ENCODE peak calls at places on chromosome 19, in eight cellular contexts. One of them, this sample, is unnamed.

GRCh38 chr19:16001481-16002312 is 52.9 kb downstream of the OR10H4 start:
- DNase-seq in stromal cell of bone marrow: peak
- DNase-seq in heart right ventricle: no peak
- DNase-seq in EL: peak
- DNase-seq in left lobe of liver: no peak
- DNase-seq in globus pallidus: no peak
- DNase-seq in T1000: no peak
- DNase-seq in HT1080: peak
- DNase-seq in this sample: peak

GRCh38 chr19:16579381-16579780 is 7.2 kb upstream of the SLC35E1 start:
- DNase-seq in EL: no peak
- DNase-seq in globus pallidus: no peak
- DNase-seq in left lobe of liver: no peak
- DNase-seq in heart right ventricle: no peak
- DNase-seq in HT1080: no peak
- DNase-seq in T1000: no peak
- DNase-seq in stromal cell of bone marrow: no peak
- DNase-seq in this sample: no peak

GRCh38 chr19:53254451-53255341 is at the start of gene ZNF677:
- DNase-seq in globus pallidus: peak
- DNase-seq in left lobe of liver: peak
- DNase-seq in T1000: peak
- DNase-seq in EL: peak
- DNase-seq in stromal cell of bone marrow: peak
- DNase-seq in heart right ventricle: peak
- DNase-seq in HT1080: no peak
- DNase-seq in this sample: peak

GRCh38 chr19:38852231-38853044 is 2.7 kb upstream of the HNRNPL start:
- DNase-seq in EL: peak
- DNase-seq in stromal cell of bone marrow: no peak
- DNase-seq in HT1080: peak
- DNase-seq in heart right ventricle: no peak
- DNase-seq in T1000: peak
- DNase-seq in left lobe of liver: peak
- DNase-seq in globus pallidus: peak
- DNase-seq in this sample: no peak

GRCh38 chr19:11780431-11781020 is 13.7 kb downstream of the ZNF441 start:
- DNase-seq in stromal cell of bone marrow: no peak
- DNase-seq in HT1080: no peak
- DNase-seq in T1000: no peak
- DNase-seq in globus pallidus: no peak
- DNase-seq in left lobe of liver: no peak
- DNase-seq in heart right ventricle: no peak
- DNase-seq in EL: no peak
- DNase-seq in this sample: no peak

GRCh38 chr19:13082192-13083007 is 20.3 kb downstream of the LYL1 start:
- DNase-seq in stromal cell of bone marrow: peak
- DNase-seq in left lobe of liver: peak
- DNase-seq in globus pallidus: peak
- DNase-seq in T1000: no peak
- DNase-seq in HT1080: peak
- DNase-seq in EL: no peak
- DNase-seq in heart right ventricle: no peak
- DNase-seq in this sample: peak

GRCh38 chr19:33214621-33215020 is 11.0 kb downstream of the SLC7A10 start:
- DNase-seq in T1000: no peak
- DNase-seq in left lobe of liver: no peak
- DNase-seq in globus pallidus: no peak
- DNase-seq in heart right ventricle: no peak
- DNase-seq in HT1080: peak
- DNase-seq in stromal cell of bone marrow: no peak
- DNase-seq in EL: peak
- DNase-seq in this sample: no peak

GRCh38 chr19:34500656-34501120 is 19.1 kb downstream of the WTIP start:
- DNase-seq in globus pallidus: no peak
- DNase-seq in T1000: no peak
- DNase-seq in HT1080: no peak
- DNase-seq in heart right ventricle: no peak
- DNase-seq in stromal cell of bone marrow: no peak
- DNase-seq in left lobe of liver: no peak
- DNase-seq in EL: no peak
- DNase-seq in this sample: no peak

GRCh38 chr19:32976223-32976805 is 4.3 kb downstream of the FAAP24 start:
- DNase-seq in T1000: peak
- DNase-seq in left lobe of liver: peak
- DNase-seq in HT1080: peak
- DNase-seq in EL: peak
- DNase-seq in globus pallidus: peak
- DNase-seq in stromal cell of bone marrow: peak
- DNase-seq in heart right ventricle: peak
- DNase-seq in this sample: peak

GRCh38 chr19:48194041-48194871 is 23.8 kb downstream of the ZSWIM9 start:
- DNase-seq in left lobe of liver: no peak
- DNase-seq in HT1080: no peak
- DNase-seq in T1000: no peak
- DNase-seq in globus pallidus: no peak
- DNase-seq in heart right ventricle: no peak
- DNase-seq in EL: no peak
- DNase-seq in stromal cell of bone marrow: no peak
- DNase-seq in this sample: no peak

GRCh38 chr19:6501740-6502648 is at the start of gene TUBB4A:
- DNase-seq in left lobe of liver: no peak
- DNase-seq in stromal cell of bone marrow: no peak
- DNase-seq in globus pallidus: peak
- DNase-seq in EL: no peak
- DNase-seq in T1000: no peak
- DNase-seq in HT1080: no peak
- DNase-seq in heart right ventricle: peak
- DNase-seq in this sample: no peak

GRCh38 chr19:1069009-1069779 is 2.2 kb downstream of the ARHGAP45 start:
- DNase-seq in left lobe of liver: no peak
- DNase-seq in heart right ventricle: peak
- DNase-seq in globus pallidus: peak
- DNase-seq in EL: no peak
- DNase-seq in HT1080: peak
- DNase-seq in T1000: no peak
- DNase-seq in stromal cell of bone marrow: no peak
- DNase-seq in this sample: no peak

GRCh38 chr19:18091217-18091608 is 4.5 kb upstream of the IL12RB1 start:
- DNase-seq in T1000: no peak
- DNase-seq in stromal cell of bone marrow: no peak
- DNase-seq in left lobe of liver: no peak
- DNase-seq in globus pallidus: no peak
- DNase-seq in HT1080: no peak
- DNase-seq in EL: no peak
- DNase-seq in heart right ventricle: peak
- DNase-seq in this sample: no peak

GRCh38 chr19:19134687-19135158 is 3.6 kb downstream of the TMEM161A start:
- DNase-seq in stromal cell of bone marrow: no peak
- DNase-seq in globus pallidus: no peak
- DNase-seq in EL: no peak
- DNase-seq in T1000: no peak
- DNase-seq in left lobe of liver: no peak
- DNase-seq in HT1080: no peak
- DNase-seq in heart right ventricle: no peak
- DNase-seq in this sample: no peak

GRCh38 chr19:10823690-10824089 is 12.3 kb downstream of the TMED1 start:
- DNase-seq in globus pallidus: no peak
- DNase-seq in heart right ventricle: no peak
- DNase-seq in stromal cell of bone marrow: no peak
- DNase-seq in T1000: no peak
- DNase-seq in EL: no peak
- DNase-seq in HT1080: no peak
- DNase-seq in left lobe of liver: no peak
- DNase-seq in this sample: no peak

This sample was measured in foreskin keratinocyte.